ENCODE peak calls at places on chromosomes 7 and 10, in seven cellular contexts. H is brain microvascular endothelial cell, N is astrocyte of the spinal cord, J is A549, Z is GM10248, Y is endodermal cell, X is neural progenitor cell. U is an unnamed sample.

GRCh38 chr7:380226-380550 is 90.2 kb downstream of the FOXL3 start:
- DNase-seq in Y (peak), J (no peak), H (no peak), X (peak), Z (no peak), N (no peak), U (no peak)

GRCh38 chr10:30992671-30993070 is 39.0 kb downstream of the ZNF438 start:
- DNase-seq in X (no peak), H (no peak), J (no peak), Z (no peak), Y (no peak), N (no peak), U (no peak)

GRCh38 chr10:102230264-102230860 is 4.3 kb downstream of the ELOVL3 start:
- DNase-seq in X (peak), Z (peak), J (peak), H (peak), N (peak), Y (peak), U (peak)

GRCh38 chr10:110636932-110637557 is 7.1 kb upstream of the RBM20 start:
- DNase-seq in H (peak), Z (no peak), J (no peak), N (no peak), X (peak), Y (peak), U (no peak)

GRCh38 chr10:108358912-108359311 is 1194.4 kb upstream of the SORCS1 start:
- DNase-seq in Y (no peak), H (peak), X (no peak), J (peak), Z (peak), N (peak), U (no peak)

GRCh38 chr7:108442039-108442568 is 14.1 kb downstream of the NRCAM start:
- DNase-seq in X (no peak), N (no peak), J (peak), Y (no peak), H (no peak), Z (no peak), U (peak)

GRCh38 chr7:133860628-133861135 is 266.5 kb upstream of the LRGUK start:
- DNase-seq in H (no peak), Y (no peak), X (no peak), J (no peak), N (no peak), Z (no peak), U (no peak)

GRCh38 chr10:14569274-14570060 is 205.2 kb downstream of the FAM107B start:
- DNase-seq in N (no peak), H (no peak), Z (no peak), J (no peak), Y (no peak), X (no peak), U (no peak)

GRCh38 chr7:122145937-122146336 is 1.9 kb upstream of the AASS start:
- DNase-seq in J (no peak), H (no peak), Y (no peak), N (no peak), X (no peak), Z (no peak), U (no peak)

GRCh38 chr7:23462846-23463245 is 7.4 kb downstream of the IGF2BP3 start:
- DNase-seq in H (peak), J (no peak), Y (no peak), Z (no peak), N (peak), X (no peak), U (no peak)

DNA sequence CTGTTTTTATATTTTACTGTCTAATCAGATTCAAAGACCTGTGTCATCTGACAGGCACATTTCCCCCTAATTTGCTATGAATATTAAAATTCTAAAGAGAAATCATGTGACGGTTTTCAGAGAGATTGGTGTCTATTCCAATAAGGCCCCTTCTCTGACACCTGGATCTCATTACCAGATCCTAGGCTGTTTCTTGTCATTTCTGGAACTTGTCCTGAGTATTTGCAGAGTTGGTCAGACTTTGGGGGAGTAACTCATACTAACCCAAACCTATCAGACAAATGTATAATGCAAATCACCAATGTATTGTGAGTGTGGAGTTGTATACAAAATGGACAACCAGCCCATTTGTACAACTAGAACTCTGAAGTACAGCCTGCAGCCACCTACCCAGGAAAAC is 29.5 kb downstream of the MYO1G start:
- DNase-seq in N (no peak), Y (no peak), H (no peak), J (no peak), X (no peak), Z (no peak), U (no peak)
- TF ChIP-seq CTCF in N (no peak), Y (no peak), H (no peak), J (no peak), X (no peak), Z (no peak), U (no peak)

GRCh38 chr10:103246328-103246727 is 641 bp downstream of the RPEL1 start:
- DNase-seq in Y (no peak), H (no peak), Z (no peak), N (no peak), J (no peak), X (no peak), U (no peak)
- TF ChIP-seq CTCF in Y (peak), H (peak), Z (no peak), N (peak), J (peak), X (peak), U (no peak)

GRCh38 chr7:2691223-2691818 is 3.3 kb downstream of the AMZ1 start:
- DNase-seq in Y (no peak), X (no peak), N (no peak), J (no peak), H (no peak), Z (no peak), U (no peak)
- TF ChIP-seq CTCF in Y (no peak), X (no peak), N (no peak), J (no peak), H (no peak), Z (no peak), U (no peak)

DNA sequence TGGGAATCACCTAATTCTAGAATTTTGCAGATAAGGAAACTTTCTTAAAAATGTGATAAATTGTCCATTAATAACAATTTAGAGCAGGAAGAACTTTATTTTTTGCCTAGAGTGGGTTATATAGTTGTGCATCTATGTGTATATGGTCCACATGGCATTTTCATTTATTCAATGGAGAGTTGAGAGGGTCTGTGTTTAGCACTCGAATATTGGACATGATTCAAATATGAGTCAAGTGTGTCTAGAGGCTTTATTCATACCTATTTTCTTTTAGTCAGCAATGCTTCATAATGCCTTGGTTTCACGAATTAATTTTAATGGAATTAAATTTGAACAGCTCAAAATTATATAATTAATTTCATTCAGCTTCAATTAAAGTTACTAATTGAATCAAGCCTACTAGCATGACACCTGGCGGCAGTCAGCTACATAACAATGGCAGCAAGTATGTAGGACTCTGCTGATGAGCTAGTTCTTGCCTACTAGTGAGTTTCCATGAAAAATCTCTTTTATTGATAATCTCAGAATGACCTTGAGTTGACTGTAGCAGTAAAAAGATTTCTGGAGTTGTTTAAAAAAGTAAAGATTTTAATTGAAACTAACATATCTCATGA is 17.7 kb downstream of the MDFIC start:
- DNase-seq in J (no peak), Y (no peak), N (no peak), Z (no peak), H (no peak), X (no peak), U (no peak)
- TF ChIP-seq CTCF in J (no peak), Y (peak), N (peak), Z (peak), H (peak), X (peak), U (no peak)

DNA sequence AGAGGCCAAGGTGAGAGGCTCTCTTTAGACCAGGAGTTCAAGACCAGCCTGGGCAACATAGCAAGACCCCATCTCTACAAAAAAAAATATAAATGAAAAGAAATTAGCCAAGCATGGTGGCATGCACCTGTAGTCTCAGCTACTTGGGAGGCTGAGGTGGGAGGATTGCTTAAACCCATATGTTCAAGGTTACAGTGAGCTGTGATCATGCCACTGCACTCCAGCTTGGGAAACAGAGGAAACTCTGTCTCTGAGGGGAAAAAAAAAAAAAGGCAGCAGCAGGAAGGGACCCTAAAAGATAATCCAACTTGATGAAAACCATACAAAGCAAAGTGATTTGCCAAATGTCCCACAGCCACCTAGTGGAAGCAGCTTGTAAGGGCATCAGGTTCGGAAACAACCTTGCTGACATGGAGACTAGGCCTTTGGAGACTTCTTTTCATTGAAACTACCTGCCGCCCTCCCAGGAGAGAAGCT is 15.6 kb upstream of the PBLD start:
- DNase-seq in N (peak), X (peak), J (peak), Z (peak), H (peak), Y (peak), U (peak)
- TF ChIP-seq CTCF in N (peak), X (peak), J (peak), Z (peak), H (peak), Y (peak), U (peak)

GRCh38 chr7:104550362-104550761 is 222.0 kb downstream of the LHFPL3 start:
- DNase-seq in N (peak), Z (no peak), X (no peak), Y (no peak), H (no peak), J (no peak), U (no peak)

GRCh38 chr7:104551226-104551625 is 222.8 kb downstream of the LHFPL3 start:
- DNase-seq in J (no peak), Z (no peak), H (no peak), N (no peak), X (no peak), Y (no peak), U (no peak)

GRCh38 chr7:104552102-104552501 is 223.7 kb downstream of the LHFPL3 start:
- DNase-seq in J (no peak), X (peak), H (peak), Y (peak), N (peak), Z (peak), U (no peak)

GRCh38 chr7:104553074-104553473 is 224.7 kb downstream of the LHFPL3 start:
- DNase-seq in N (no peak), H (no peak), Y (no peak), J (no peak), X (no peak), Z (no peak), U (no peak)

GRCh38 chr7:104548861-104549260 is 220.5 kb downstream of the LHFPL3 start:
- DNase-seq in N (no peak), H (no peak), J (no peak), Z (no peak), Y (no peak), X (no peak), U (no peak)
- TF ChIP-seq CTCF in N (no peak), H (no peak), J (no peak), Z (no peak), Y (peak), X (peak), U (peak)

GRCh38 chr7:154505362-154505761 is 453.2 kb downstream of the DPP6 start:
- DNase-seq in N (no peak), X (no peak), Z (no peak), Y (no peak), J (no peak), H (no peak), U (no peak)

GRCh38 chr7:154504938-154505337 is 452.7 kb downstream of the DPP6 start:
- DNase-seq in Z (no peak), N (no peak), H (no peak), X (peak), Y (no peak), J (no peak), U (no peak)

GRCh38 chr7:154509192-154509591 is 457.0 kb downstream of the DPP6 start:
- DNase-seq in J (no peak), Y (no peak), H (no peak), N (no peak), X (no peak), Z (no peak), U (no peak)

GRCh38 chr7:154503962-154504550 is 451.9 kb downstream of the DPP6 start:
- DNase-seq in Z (no peak), J (peak), Y (no peak), N (peak), H (peak), X (peak), U (no peak)
- TF ChIP-seq CTCF in Z (peak), J (peak), Y (peak), N (peak), H (peak), X (peak), U (peak)

GRCh38 chr10:117535752-117536358 is 6.7 kb upstream of the EMX2 start:
- DNase-seq in Y (no peak), J (no peak), Z (peak), X (peak), N (no peak), H (no peak), U (no peak)

GRCh38 chr10:117536359-117536861 is 6.1 kb upstream of the EMX2 start:
- DNase-seq in N (no peak), Z (peak), H (no peak), J (no peak), Y (peak), X (no peak), U (no peak)

GRCh38 chr10:117537904-117538524 is 4.5 kb upstream of the EMX2 start:
- DNase-seq in X (no peak), Z (peak), N (no peak), H (no peak), Y (peak), J (no peak), U (peak)

GRCh38 chr10:117536862-117537435 is 5.6 kb upstream of the EMX2 start:
- DNase-seq in H (no peak), Z (peak), Y (peak), X (peak), N (no peak), J (no peak), U (peak)

GRCh38 chr10:117537436-117537903 is 5.1 kb upstream of the EMX2 start:
- DNase-seq in Y (peak), N (no peak), Z (peak), X (peak), H (no peak), J (peak), U (peak)
- TF ChIP-seq CTCF in Y (peak), N (peak), Z (peak), X (peak), H (peak), J (peak), U (peak)

GRCh38 chr7:95047291-95047690 is 139.9 kb downstream of the PPP1R9A start:
- DNase-seq in Z (no peak), Y (no peak), X (no peak), N (no peak), J (no peak), H (no peak), U (no peak)

GRCh38 chr7:95046494-95047240 is 139.3 kb downstream of the PPP1R9A start:
- DNase-seq in J (no peak), N (peak), Y (no peak), X (peak), H (no peak), Z (no peak), U (no peak)

DNA sequence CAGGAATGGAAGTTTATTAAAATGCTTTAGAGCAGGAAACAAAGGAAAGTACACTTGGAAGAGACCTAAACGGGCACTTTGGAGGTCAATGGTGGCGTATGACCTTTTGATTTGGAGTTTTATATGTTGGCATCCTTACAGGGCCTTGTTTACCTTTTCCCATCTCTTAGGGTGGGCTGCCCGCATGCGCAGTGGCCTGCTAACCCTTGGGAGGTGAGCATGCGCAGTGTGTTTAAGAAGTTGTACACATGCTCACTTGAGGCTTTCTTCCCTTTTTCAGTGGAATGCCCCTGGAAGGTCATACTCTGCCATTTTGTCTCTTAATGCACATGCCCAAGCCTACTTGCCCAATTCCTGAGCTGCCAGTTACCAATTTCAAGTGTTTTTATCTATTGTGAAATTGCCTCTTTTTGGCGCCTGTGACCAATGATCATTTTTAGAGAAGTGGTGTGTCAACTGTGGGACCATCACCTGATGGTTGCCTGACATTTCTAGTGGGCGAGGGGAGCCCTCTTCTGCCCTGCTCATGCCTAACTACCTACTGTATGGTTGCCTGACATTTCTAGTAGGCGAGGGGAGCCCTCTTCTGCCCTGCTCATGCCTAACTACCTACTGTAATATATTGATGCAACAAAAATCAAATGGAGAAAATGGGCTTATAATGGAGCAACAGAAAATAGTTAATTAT is 138.0 kb downstream of the PPP1R9A start:
- DNase-seq in Y (peak), N (peak), X (peak), H (peak), J (no peak), Z (no peak), U (no peak)
- TF ChIP-seq CTCF in Y (peak), N (peak), X (peak), H (peak), J (peak), Z (peak), U (no peak)

GRCh38 chr10:3588346-3588745 is 196.7 kb downstream of the KLF6 start:
- DNase-seq in J (no peak), H (no peak), Z (no peak), Y (no peak), N (no peak), X (no peak), U (no peak)
- TF ChIP-seq CTCF in J (no peak), H (no peak), Z (no peak), Y (no peak), N (no peak), X (no peak), U (no peak)